ENCODE peak calls at places on chromosome 13, in nine cellular contexts. R is cardiac fibroblast, M is GM13977, L is transverse colon, E is endothelial cell of umbilical vein, P is neural crest cell, V is brain microvascular endothelial cell, N is GM12865, U is coronary artery. D is an unnamed sample.

GRCh38 chr13:40974460-40975407 is 44.4 kb downstream of the ELF1 start:
- DNase-seq in V (peak; percentile 50), R (peak; percentile 61), N (peak; percentile 78), M (no peak), P (no peak), L (peak; percentile 20), U (no peak), E (peak; percentile 51), D (no peak)

GRCh38 chr13:29846475-29847256 is 3.8 kb downstream of the UBL3 start:
- DNase-seq in U (no peak), N (no peak), L (no peak), P (no peak), R (peak; percentile 20), V (no peak), E (no peak), M (no peak), D (no peak)

GRCh38 chr13:30153871-30154426 is 153.4 kb downstream of the KATNAL1 start:
- DNase-seq in P (no peak), N (peak; percentile 48), M (no peak), U (no peak), E (no peak), V (no peak), L (no peak), R (no peak), D (no peak)

GRCh38 chr13:20258208-20258962 is 26.3 kb upstream of the GJB6 start:
- DNase-seq in U (no peak), P (no peak), M (no peak), R (no peak), E (no peak), N (no peak), L (no peak), V (no peak), D (no peak)

GRCh38 chr13:111623170-111623569 is 302.7 kb downstream of the TEX29 start:
- DNase-seq in N (no peak), U (peak; percentile 17), R (no peak), L (no peak), P (no peak), E (no peak), V (no peak), M (no peak), D (no peak)

GRCh38 chr13:49690133-49690989 is 925 bp downstream of the EBPL start:
- DNase-seq in P (no peak), V (peak; percentile 71), E (peak; percentile 63), N (no peak), U (no peak), R (peak; percentile 55), L (peak; percentile 31), M (peak; percentile 69), D (no peak)

GRCh38 chr13:29943301-29944085 is 93.1 kb upstream of the UBL3 start:
- DNase-seq in M (no peak), E (no peak), V (no peak), N (no peak), U (no peak), R (no peak), L (no peak), P (no peak), D (no peak)

GRCh38 chr13:92136449-92137180 is 738.2 kb downstream of the GPC5 start:
- DNase-seq in U (no peak), L (no peak), M (no peak), E (no peak), R (peak; percentile 0), P (no peak), N (no peak), V (peak; percentile 3), D (no peak)

GRCh38 chr13:93004919-93005318 is 221.7 kb upstream of the GPC6 start:
- DNase-seq in E (no peak), R (peak; percentile 32), M (no peak), V (peak; percentile 4), L (no peak), U (no peak), N (no peak), P (no peak), D (no peak)

DNA sequence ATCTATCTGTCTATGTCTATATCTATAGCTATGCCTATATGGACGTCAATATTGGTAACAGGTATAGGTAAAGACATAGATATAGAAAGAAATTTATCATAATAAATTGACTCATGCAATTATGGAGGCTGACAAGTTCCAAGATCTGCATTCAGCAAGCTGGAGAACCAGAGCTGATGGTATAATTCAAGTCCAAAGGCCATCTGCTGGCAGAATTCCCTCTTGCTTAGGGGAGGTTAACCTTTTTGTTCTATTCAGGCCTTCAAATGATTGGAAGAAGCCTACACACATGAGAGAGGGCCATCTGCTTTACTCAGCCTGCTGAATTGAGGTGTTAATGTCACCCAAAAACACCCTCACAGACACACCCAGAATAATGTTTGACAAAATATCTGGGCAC is 10.8 kb downstream of the RASL11A start:
- DNase-seq in R (no peak), V (no peak), N (no peak), E (no peak), L (peak; percentile 31), P (no peak), U (no peak), M (no peak), D (no peak)
- TF ChIP-seq CTCF in R (no peak), V (no peak), N (no peak), E (no peak), L (no peak), P (no peak), U (no peak), M (no peak), D (no peak)

GRCh38 chr13:70960841-70961443 is 852.7 kb upstream of the KLHL1 start:
- DNase-seq in N (peak; percentile 54), R (peak; percentile 59), L (no peak), V (peak; percentile 20), E (peak; percentile 65), U (no peak), M (peak; percentile 11), P (peak; percentile 4), D (no peak)
- TF ChIP-seq CTCF in N (peak; percentile 46), R (peak; percentile 55), L (peak; percentile 30), V (peak; percentile 63), E (peak; percentile 53), U (peak; percentile 15), M (peak; percentile 59), P (peak; percentile 78), D (no peak)

GRCh38 chr13:23707674-23708073 is 137.5 kb downstream of the TNFRSF19 start:
- DNase-seq in N (peak; percentile 58), P (no peak), R (peak; percentile 70), U (no peak), V (peak; percentile 42), L (no peak), M (no peak), E (peak; percentile 23), D (no peak)
- TF ChIP-seq CTCF in N (peak; percentile 20), P (peak; percentile 26), R (peak; percentile 52), U (no peak), V (peak; percentile 70), L (no peak), M (peak; percentile 50), E (peak; percentile 17), D (no peak)

DNA sequence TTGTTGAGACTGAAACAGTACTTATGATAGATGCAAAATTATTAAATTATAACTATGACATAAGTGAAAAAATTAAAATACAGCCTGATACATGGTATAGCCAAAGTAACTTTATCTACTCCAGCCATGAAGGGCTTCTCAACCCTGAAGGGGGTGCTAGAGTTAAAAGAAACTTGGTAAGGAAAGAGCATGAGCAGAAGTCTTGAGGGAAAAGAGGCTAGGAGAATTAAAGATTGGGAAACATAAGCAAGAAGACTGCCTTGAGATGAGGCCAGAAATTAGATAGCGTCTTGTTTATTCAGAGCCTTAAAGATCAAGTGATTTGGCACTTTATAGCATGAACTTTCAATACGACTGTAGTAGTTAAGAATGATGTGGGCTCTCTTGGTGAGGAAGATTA is 385.5 kb upstream of the PRR20A start:
- DNase-seq in L (no peak), U (no peak), R (no peak), N (no peak), E (peak; percentile 84), P (no peak), M (no peak), V (no peak), D (no peak)
- TF ChIP-seq CTCF in L (no peak), U (no peak), R (no peak), N (no peak), E (peak; percentile 51), P (no peak), M (no peak), V (no peak), D (no peak)

GRCh38 chr13:63636231-63636993 is 2220.8 kb upstream of the PCDH20 start:
- DNase-seq in L (no peak), P (no peak), R (peak; percentile 7), U (no peak), N (peak; percentile 10), M (peak; percentile 4), V (no peak), E (peak; percentile 45), D (no peak)
- TF ChIP-seq CTCF in L (no peak), P (peak; percentile 42), R (peak; percentile 7), U (no peak), N (no peak), M (peak; percentile 43), V (peak; percentile 36), E (peak; percentile 13), D (no peak)

GRCh38 chr13:95301947-95302386 is 716 bp upstream of the ABCC4 start:
- DNase-seq in V (peak; percentile 40), L (no peak), M (no peak), P (no peak), E (no peak), R (no peak), U (no peak), N (no peak), D (no peak)
- TF ChIP-seq CTCF in V (peak; percentile 0), L (no peak), M (no peak), P (no peak), E (no peak), R (no peak), U (no peak), N (no peak), D (no peak)

DNA sequence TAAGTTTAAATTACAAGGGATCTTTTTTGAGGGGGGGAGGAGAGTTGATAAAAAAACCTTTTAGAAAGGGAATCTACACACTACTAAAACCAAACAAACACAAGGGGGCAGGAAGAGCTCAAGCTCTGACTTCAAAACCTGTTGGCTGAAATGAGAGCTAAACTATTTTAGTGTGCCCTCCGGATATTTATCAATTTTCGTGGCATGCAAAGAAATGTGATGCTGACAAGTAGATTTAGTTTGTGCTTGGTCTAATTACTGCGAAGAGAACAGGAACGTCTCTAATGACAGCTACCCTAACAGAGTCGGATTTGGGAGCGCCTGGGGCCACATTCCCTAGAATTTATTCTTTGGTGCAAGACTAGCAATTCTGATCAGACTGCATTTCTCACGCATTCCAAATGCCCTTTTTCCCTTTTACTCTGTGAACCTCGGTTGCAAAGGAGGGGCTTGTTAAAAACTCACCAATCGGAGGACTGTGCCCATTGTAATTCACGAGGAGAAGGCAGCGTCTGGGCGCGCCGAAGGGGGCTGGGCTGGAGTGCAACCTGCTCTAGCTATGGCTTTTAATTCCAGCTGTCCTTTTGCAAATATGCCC is 804 bp upstream of the FREM2 start:
- DNase-seq in L (no peak), U (no peak), R (peak; percentile 19), E (no peak), M (peak; percentile 30), P (no peak), V (no peak), N (peak; percentile 15), D (no peak)
- TF ChIP-seq CTCF in L (no peak), U (no peak), R (no peak), E (no peak), M (no peak), P (peak; percentile 69), V (peak; percentile 41), N (no peak), D (no peak)

D was measured in activated B cell treated with CpG ODN at 0.5 μM for 24 hours.